ENCODE peak calls at places on chromosomes 16 and 17, in nine cellular contexts. D, Y, I, V, H, R, K, F and A are unnamed samples.

GRCh38 chr17:83083368-83084201 is 4.2 kb downstream of the METRNL start:
- DNase-seq in D (no peak), Y (no peak), I (peak; percentile 91), V (peak; percentile 89), H (peak; percentile 93), R (no peak), K (peak; percentile 99), F (peak; percentile 27), A (peak; percentile 65)

GRCh38 chr16:681746-682427 is 1.7 kb downstream of the STUB1 start:
- DNase-seq in D (no peak), Y (no peak), I (peak; percentile 43), V (no peak), H (no peak), R (no peak), K (no peak), F (peak; percentile 75), A (no peak)

GRCh38 chr16:79871906-79872305 is 271.4 kb upstream of the MAF start:
- DNase-seq in D (no peak), Y (no peak), I (no peak), V (no peak), H (no peak), R (no peak), K (no peak), F (no peak), A (no peak)

GRCh38 chr17:72472116-72472515 is 351.3 kb downstream of the SOX9 start:
- DNase-seq in D (no peak), Y (no peak), I (no peak), V (no peak), H (no peak), R (no peak), K (no peak), F (no peak), A (no peak)

GRCh38 chr17:44736551-44737240 is 22.1 kb upstream of the ADAM11 start:
- DNase-seq in D (no peak), Y (no peak), I (no peak), V (no peak), H (no peak), R (no peak), K (no peak), F (no peak), A (no peak)

GRCh38 chr17:50550661-50551432 is 3.9 kb downstream of the SPATA20 start:
- DNase-seq in D (no peak), Y (peak; percentile 90), I (peak; percentile 94), V (peak; percentile 95), H (peak; percentile 87), R (peak; percentile 77), K (peak; percentile 85), F (peak; percentile 86), A (peak; percentile 67)

GRCh38 chr17:44996304-44996703 is 28.2 kb upstream of the C1QL1 start:
- DNase-seq in D (no peak), Y (no peak), I (no peak), V (no peak), H (no peak), R (no peak), K (no peak), F (no peak), A (no peak)

GRCh38 chr17:31308372-31308905 is 5.4 kb downstream of the EVI2B start:
- DNase-seq in D (no peak), Y (no peak), I (no peak), V (no peak), H (no peak), R (no peak), K (no peak), F (no peak), A (no peak)

GRCh38 chr17:16926591-16927451 is 45.1 kb downstream of the TNFRSF13B start:
- DNase-seq in D (no peak), Y (peak; percentile 25), I (peak; percentile 49), V (no peak), H (no peak), R (peak; percentile 48), K (no peak), F (no peak), A (no peak)

GRCh38 chr17:55238931-55239297 is 25.8 kb upstream of the HLF start:
- DNase-seq in D (no peak), Y (no peak), I (no peak), V (peak; percentile 69), H (no peak), R (no peak), K (no peak), F (no peak), A (peak; percentile 35)

GRCh38 chr17:20266806-20267458 is 200.4 kb downstream of the LGALS9B start:
- DNase-seq in D (no peak), Y (no peak), I (peak; percentile 49), V (no peak), H (no peak), R (no peak), K (peak; percentile 91), F (peak; percentile 35), A (peak; percentile 64)

GRCh38 chr17:71900830-71901229 is 220.0 kb upstream of the SOX9 start:
- DNase-seq in D (peak; percentile 33), Y (no peak), I (no peak), V (no peak), H (no peak), R (no peak), K (peak; percentile 51), F (no peak), A (no peak)

GRCh38 chr16:51556694-51557327 is 405.7 kb upstream of the SALL1 start:
- DNase-seq in D (no peak), Y (no peak), I (peak; percentile 88), V (no peak), H (no peak), R (no peak), K (peak; percentile 96), F (peak; percentile 43), A (peak; percentile 91)

GRCh38 chr16:25064967-25065366 is 46.6 kb upstream of the LCMT1 start:
- DNase-seq in D (no peak), Y (no peak), I (no peak), V (peak; percentile 8), H (no peak), R (no peak), K (peak; percentile 9), F (peak; percentile 25), A (no peak)

GRCh38 chr16:54511181-54511731 is 224.7 kb upstream of the IRX3 start:
- DNase-seq in D (no peak), Y (no peak), I (peak; percentile 59), V (no peak), H (no peak), R (no peak), K (no peak), F (no peak), A (no peak)

GRCh38 chr16:3511286-3512180 is 10.7 kb downstream of the CLUAP1 start:
- DNase-seq in D (no peak), Y (peak; percentile 34), I (no peak), V (no peak), H (no peak), R (peak; percentile 25), K (no peak), F (no peak), A (no peak)

GRCh38 chr16:83744521-83744981 is 63.2 kb upstream of the HSBP1 start:
- DNase-seq in D (no peak), Y (peak; percentile 70), I (no peak), V (no peak), H (peak; percentile 73), R (no peak), K (peak; percentile 7), F (no peak), A (no peak)

GRCh38 chr16:50259334-50260205 is 6.8 kb upstream of the ADCY7 start:
- DNase-seq in D (no peak), Y (peak; percentile 86), I (peak; percentile 66), V (no peak), H (peak; percentile 85), R (no peak), K (no peak), F (peak; percentile 71), A (peak; percentile 62)

GRCh38 chr16:59899940-59900339 is 1165.8 kb upstream of the GOT2 start:
- DNase-seq in D (no peak), Y (no peak), I (no peak), V (no peak), H (no peak), R (no peak), K (no peak), F (no peak), A (no peak)

GRCh38 chr16:48556913-48557351 is 53.0 kb downstream of the N4BP1 start:
- DNase-seq in D (peak; percentile 45), Y (no peak), I (peak; percentile 35), V (no peak), H (no peak), R (no peak), K (peak; percentile 89), F (no peak), A (no peak)

GRCh38 chr17:14308965-14309879 is 8.3 kb downstream of the HS3ST3B1 start:
- DNase-seq in D (no peak), Y (peak; percentile 77), I (peak; percentile 97), V (peak; percentile 98), H (peak; percentile 87), R (peak; percentile 87), K (peak; percentile 89), F (peak; percentile 92), A (peak; percentile 34)
- H3K4me1 ChIP-seq in D (no peaks in the 10 kb centered on the region), Y (peaks cover 20% of the 10 kb centered on the region), I (no peaks in the 10 kb centered on the region), V (peaks cover 70% of the 10 kb centered on the region), H (peaks cover 28% of the 10 kb centered on the region), R (no peaks in the 10 kb centered on the region), K (peaks cover 12% of the 10 kb centered on the region), F (peaks cover 4% of the 10 kb centered on the region), A (no peaks in the 10 kb centered on the region)

GRCh38 chr17:28369684-28370034 is 448 bp downstream of the VTN start:
- DNase-seq in D (no peak), Y (no peak), I (no peak), V (no peak), H (no peak), R (no peak), K (no peak), F (no peak), A (no peak)
- H3K27me3 ChIP-seq in D (no peaks in the 10 kb centered on the region), Y (no peaks in the 10 kb centered on the region), I (peaks cover 16% of the 10 kb centered on the region), V (peaks cover 22% of the 10 kb centered on the region), H (no peaks in the 10 kb centered on the region), R (no peaks in the 10 kb centered on the region), K (no peaks in the 10 kb centered on the region), F (no peaks in the 10 kb centered on the region), A (no peaks in the 10 kb centered on the region)

GRCh38 chr17:82011617-82012481 is 10.8 kb downstream of the CENPX start:
- DNase-seq in D (no peak), Y (no peak), I (no peak), V (no peak), H (no peak), R (no peak), K (no peak), F (no peak), A (no peak)
- H3K27ac ChIP-seq in D (no peak overlapping the region), Y (no peak overlapping the region), I (peak overlapping the region; percentile 89), V (no peak overlapping the region), H (no peak overlapping the region), R (no peak overlapping the region), K (no peak overlapping the region), F (no peak overlapping the region), A (no peak overlapping the region)

DNA sequence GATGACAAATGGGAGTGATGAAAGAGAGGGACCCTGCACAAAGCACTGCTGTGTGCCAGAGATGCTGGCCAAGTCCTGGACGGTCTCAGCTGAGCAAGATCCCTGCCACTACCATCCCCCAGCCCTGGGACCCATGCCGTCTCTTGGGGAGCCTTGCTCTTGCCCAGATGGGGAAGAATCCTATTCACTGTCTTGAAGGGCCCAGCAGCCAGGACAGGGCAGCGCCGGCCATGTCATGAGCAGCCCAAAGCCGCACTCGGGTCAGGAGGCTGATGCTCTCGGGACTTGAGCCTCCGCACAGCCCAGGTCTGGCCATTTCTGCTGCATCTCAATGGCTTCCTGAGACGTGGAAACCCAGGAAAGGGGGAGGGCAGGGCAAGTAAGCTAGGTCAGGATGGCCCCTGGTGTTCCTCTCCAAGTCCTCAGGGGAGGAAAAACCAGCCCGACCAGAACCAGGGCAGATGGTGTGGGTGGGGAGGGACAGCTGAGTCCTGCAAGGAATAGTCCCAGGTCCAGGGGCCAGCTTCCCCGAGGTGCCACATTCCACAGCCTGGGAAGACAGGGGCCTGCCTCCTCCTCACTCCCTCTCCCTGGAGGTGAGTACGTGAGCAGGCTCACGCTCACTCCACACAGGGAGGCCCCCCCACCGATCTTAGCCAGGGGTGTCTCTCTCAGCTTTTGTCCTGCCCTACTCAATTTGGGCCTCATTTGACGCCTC is 7.8 kb upstream of the KRT19 start:
- DNase-seq in D (no peak), Y (no peak), I (no peak), V (no peak), H (no peak), R (peak; percentile 86), K (no peak), F (no peak), A (no peak)
- H3K4me1 ChIP-seq in D (peaks cover 68% of the 10 kb centered on the region), Y (peaks cover 16% of the 10 kb centered on the region), I (peaks cover 14% of the 10 kb centered on the region), V (peaks cover 4% of the 10 kb centered on the region), H (peaks cover 10% of the 10 kb centered on the region), R (peaks cover 34% of the 10 kb centered on the region), K (peaks cover 18% of the 10 kb centered on the region), F (no peaks in the 10 kb centered on the region), A (no peaks in the 10 kb centered on the region)